ENCODE peak calls at places on chromosomes 11 and 22, in six cellular contexts. B is AG04450; P is HCT116; H is lower lobe of right lung; A is CD8-positive, alpha-beta memory T cell; Z is neuronal stem cell. D is an unnamed sample.

GRCh38 chr11:131025020-131025419 is 108.7 kb upstream of the SNX19 start:
- DNase-seq in P (no peak), Z (peak; percentile 9), B (peak; percentile 29), H (no peak), A (no peak), D (no peak)

GRCh38 chr11:22177186-22177585 is 15.7 kb upstream of the ANO5 start:
- DNase-seq in A (no peak), B (no peak), H (no peak), Z (no peak), P (no peak), D (no peak)

GRCh38 chr11:57868491-57868890 is 106.9 kb downstream of the CTNND1 start:
- DNase-seq in B (no peak), A (no peak), P (no peak), H (no peak), Z (no peak), D (no peak)

GRCh38 chr11:103035656-103036434 is 56.1 kb downstream of the DCUN1D5 start:
- DNase-seq in H (no peak), Z (peak; percentile 24), P (peak; percentile 84), B (peak; percentile 34), A (peak; percentile 3), D (peak; percentile 39)

GRCh38 chr11:109798521-109798920 is 294.7 kb upstream of the ZC3H12C start:
- DNase-seq in P (no peak), Z (no peak), H (no peak), B (no peak), A (no peak), D (no peak)

GRCh38 chr22:27154717-27155116 is 497.3 kb downstream of the MIAT start:
- DNase-seq in Z (no peak), B (no peak), A (no peak), H (no peak), P (no peak), D (no peak)

GRCh38 chr11:9927670-9928069 is 263.8 kb downstream of the SWAP70 start:
- DNase-seq in A (no peak), B (no peak), H (no peak), Z (no peak), P (no peak), D (no peak)

GRCh38 chr11:109960831-109961230 is 132.4 kb upstream of the ZC3H12C start:
- DNase-seq in Z (peak; percentile 32), A (no peak), H (no peak), B (peak; percentile 50), P (no peak), D (peak; percentile 14)

GRCh38 chr11:74024630-74025029 is 15.7 kb upstream of the UCP3 start:
- DNase-seq in Z (no peak), P (no peak), A (no peak), H (peak; percentile 64), B (peak; percentile 59), D (no peak)

GRCh38 chr11:1854949-1855885 is 2.3 kb downstream of the LSP1 start:
- DNase-seq in P (no peak), A (no peak), B (no peak), Z (no peak), H (no peak), D (no peak)

GRCh38 chr11:102177974-102178631 is 67.9 kb downstream of the YAP1 start:
- DNase-seq in P (peak; percentile 87), Z (no peak), B (peak; percentile 54), A (no peak), H (no peak), D (peak; percentile 93)

GRCh38 chr11:86916330-86916729 is 38.9 kb downstream of the FZD4 start:
- DNase-seq in A (no peak), H (no peak), B (no peak), Z (no peak), P (peak; percentile 10), D (no peak)

GRCh38 chr11:43316451-43316850 is 4.7 kb downstream of the API5 start:
- DNase-seq in P (no peak), Z (no peak), A (no peak), B (no peak), H (no peak), D (no peak)

GRCh38 chr22:50346415-50346945 is 3.4 kb downstream of the PPP6R2 start:
- DNase-seq in P (no peak), A (no peak), Z (no peak), B (no peak), H (no peak), D (no peak)

GRCh38 chr11:67312187-67313021 is 9.1 kb downstream of the SSH3 start:
- DNase-seq in H (peak; percentile 67), B (no peak), A (peak; percentile 29), P (no peak), Z (no peak), D (peak; percentile 98)

GRCh38 chr11:19377855-19378254 is 137.1 kb upstream of the E2F8 start:
- DNase-seq in Z (no peak), P (no peak), H (no peak), A (no peak), B (no peak), D (no peak)

GRCh38 chr22:30705710-30706651 is 11.3 kb downstream of the OSBP2 start:
- DNase-seq in A (peak; percentile 13), B (peak; percentile 15), P (peak; percentile 70), H (no peak), Z (no peak), D (no peak)

GRCh38 chr22:31347251-31348008 is 1.3 kb upstream of the PATZ1 start:
- DNase-seq in B (peak; percentile 15), Z (peak; percentile 58), H (peak; percentile 75), A (peak; percentile 20), P (peak; percentile 50), D (no peak)

DNA sequence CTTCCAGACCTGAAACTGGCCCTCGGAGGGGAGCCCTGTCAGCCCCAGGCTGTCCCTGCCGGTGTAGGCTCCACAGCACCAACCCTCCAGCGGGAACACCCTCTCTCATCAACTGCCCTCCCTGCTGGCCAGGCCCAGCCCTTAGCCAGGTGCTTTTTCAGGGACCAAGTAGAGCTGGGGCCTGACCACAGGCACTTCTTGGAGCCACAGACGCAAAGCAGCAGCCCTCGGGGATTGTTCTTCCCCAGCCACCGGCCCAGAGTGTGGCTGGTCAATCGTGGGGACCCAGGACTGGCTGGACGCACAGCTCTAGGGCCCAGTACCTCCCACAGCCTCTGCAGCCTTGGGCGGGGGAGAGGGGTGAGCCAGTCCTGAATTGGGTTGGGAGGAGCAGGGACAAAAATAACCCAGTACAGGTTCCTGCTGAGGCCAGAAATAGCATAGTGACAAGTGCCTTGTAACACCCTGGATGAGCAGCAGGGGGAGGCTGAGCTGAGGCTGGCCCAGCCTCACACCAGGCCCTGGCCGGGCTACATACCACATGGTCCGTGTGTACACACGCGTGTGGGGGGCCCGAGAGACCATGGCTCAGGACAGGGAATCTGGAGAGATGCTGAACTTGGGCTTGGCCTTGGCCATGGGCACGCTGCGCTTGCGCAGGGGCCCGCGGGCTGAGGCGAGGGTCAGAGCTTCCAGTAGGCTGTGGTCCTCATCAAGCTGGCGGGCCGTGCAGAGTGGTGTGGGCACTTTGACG is 2.0 kb downstream of the KCNJ11 start:
- DNase-seq in A (no peak), H (peak; percentile 63), B (no peak), Z (no peak), P (peak; percentile 18), D (no peak)
- H3K27ac ChIP-seq in A (no peak overlapping the region), H (no peak overlapping the region), B (no peak overlapping the region), Z (no peak overlapping the region), P (no peak overlapping the region), D (no peak overlapping the region)

GRCh38 chr11:129862123-129862522 is 33.3 kb downstream of the NFRKB start:
- DNase-seq in A (no peak), B (no peak), H (no peak), P (no peak), Z (no peak), D (no peak)

GRCh38 chr11:129866328-129866727 is 29.1 kb downstream of the NFRKB start:
- DNase-seq in P (no peak), H (no peak), B (no peak), Z (no peak), A (no peak), D (no peak)

GRCh38 chr11:129865701-129866100 is 29.7 kb downstream of the NFRKB start:
- DNase-seq in P (no peak), Z (no peak), B (no peak), H (no peak), A (no peak), D (no peak)

GRCh38 chr11:129864811-129865210 is 30.6 kb downstream of the NFRKB start:
- DNase-seq in H (no peak), A (no peak), P (no peak), B (no peak), Z (no peak), D (no peak)

GRCh38 chr11:129861702-129862107 is 33.7 kb downstream of the NFRKB start:
- DNase-seq in Z (peak; percentile 66), H (peak; percentile 82), A (no peak), P (peak; percentile 61), B (peak; percentile 86), D (peak; percentile 83)
- H3K27ac ChIP-seq in Z (peak overlapping the region; percentile 66), H (peak overlapping the region; percentile 77), A (no peak overlapping the region), P (peak overlapping the region; percentile 73), B (peak overlapping the region; percentile 68), D (peak overlapping the region; percentile 96)

GRCh38 chr11:75099635-75100034 is 3.0 kb upstream of the OR2AT4 start:
- DNase-seq in H (no peak), A (no peak), Z (no peak), P (no peak), B (no peak), D (no peak)

GRCh38 chr11:75097173-75097557 is 489 bp upstream of the OR2AT4 start:
- DNase-seq in P (no peak), B (no peak), A (no peak), H (no peak), Z (no peak), D (no peak)

GRCh38 chr11:75100314-75100713 is 3.6 kb upstream of the OR2AT4 start:
- DNase-seq in Z (no peak), A (no peak), B (peak; percentile 10), P (no peak), H (no peak), D (no peak)

GRCh38 chr11:75101424-75102128 is 4.9 kb upstream of the OR2AT4 start:
- DNase-seq in P (no peak), B (no peak), A (no peak), H (no peak), Z (no peak), D (no peak)

GRCh38 chr11:75096456-75097172 is at the start of gene OR2AT4:
- DNase-seq in B (no peak), Z (no peak), P (no peak), A (no peak), H (no peak), D (no peak)
- H3K27ac ChIP-seq in B (no peak within 1 kb of the TSS), Z (no peak within 1 kb of the TSS), P (no peak within 1 kb of the TSS), A (no peak within 1 kb of the TSS), H (no peak within 1 kb of the TSS), D (no peak within 1 kb of the TSS)

GRCh38 chr22:32801436-32802290 is at the start of gene TIMP3:
- DNase-seq in B (peak; percentile 73), Z (peak; percentile 69), A (no peak), P (no peak), H (peak; percentile 81), D (no peak)

GRCh38 chr22:32802291-32802826 is 854 bp downstream of the TIMP3 start:
- DNase-seq in A (no peak), Z (no peak), B (no peak), H (no peak), P (no peak), D (no peak)

GRCh38 chr22:32800158-32800557 is 1.3 kb upstream of the TIMP3 start:
- DNase-seq in A (no peak), B (no peak), H (no peak), P (no peak), Z (no peak), D (no peak)

GRCh38 chr22:32799516-32799915 is 2.0 kb upstream of the TIMP3 start:
- DNase-seq in H (no peak), A (no peak), B (no peak), Z (no peak), P (no peak), D (no peak)

GRCh38 chr22:32801001-32801435 is 487 bp upstream of the TIMP3 start:
- DNase-seq in B (no peak), A (no peak), Z (no peak), P (no peak), H (no peak), D (no peak)
- H3K27ac ChIP-seq in B (no peak overlapping the region), A (no peak overlapping the region), Z (no peak overlapping the region), P (no peak overlapping the region), H (peak overlapping the region; percentile 93), D (no peak overlapping the region)